ENCODE peak calls at places on chromosome 15, in nine cellular contexts. C is stimulated activated CD4-positive, alpha-beta T cell treated with anti-CD3 and anti-CD28 coated beads, Interleukin-4, amount 100 ng/mL, for 24 hours; H is central memory CD8-positive, alpha-beta T cell; R is foreskin keratinocyte; J is NCI-H460; W is amygdala; A is Ammon's horn; S is kidney; E is endothelial cell. L is an unnamed sample.
A peak's percentile ranks its signal among the peaks of the same experiment; 100 is the strongest.

GRCh38 chr15:100060276-100060926 is 281.4 kb downstream of the ADAMTS17 start:
- DNase-seq in J (no peak), W (no peak), S (no peak), R (peak; percentile 44), E (no peak), H (no peak), A (peak; percentile 28), C (no peak), L (no peak)

GRCh38 chr15:34365836-34366235 is 1.2 kb downstream of the LPCAT4 start:
- DNase-seq in H (no peak), R (no peak), C (no peak), J (no peak), E (no peak), S (no peak), W (peak; percentile 31), A (no peak), L (no peak)

GRCh38 chr15:25529774-25530173 is 91.0 kb upstream of the UBE3A start:
- DNase-seq in H (no peak), R (no peak), E (no peak), W (no peak), A (no peak), C (no peak), S (no peak), J (no peak), L (no peak)

GRCh38 chr15:101637549-101638318 is 14.4 kb downstream of the TM2D3 start:
- DNase-seq in R (peak; percentile 73), A (no peak), C (no peak), H (no peak), J (no peak), W (no peak), S (no peak), E (no peak), L (no peak)

GRCh38 chr15:34056921-34057320 is 17.9 kb upstream of the AVEN start:
- DNase-seq in R (no peak), S (no peak), W (no peak), J (no peak), C (no peak), A (no peak), E (no peak), H (no peak), L (no peak)

GRCh38 chr15:100572362-100572983 is 29.5 kb downstream of the LINS1 start:
- DNase-seq in J (peak; percentile 7), R (no peak), H (no peak), C (no peak), A (no peak), W (no peak), E (no peak), S (no peak), L (peak; percentile 14)

GRCh38 chr15:39908186-39908585 is 11.9 kb downstream of the GPR176 start:
- DNase-seq in H (no peak), C (no peak), E (no peak), R (peak; percentile 77), J (no peak), W (no peak), A (peak; percentile 7), S (no peak), L (no peak)

GRCh38 chr15:67843571-67844387 is 3.9 kb upstream of the RNU6-1 start:
- DNase-seq in A (no peak), H (no peak), W (no peak), C (no peak), R (no peak), S (no peak), E (no peak), J (no peak), L (peak; percentile 77)

GRCh38 chr15:62512906-62513305 is 347.8 kb upstream of the C2CD4B start:
- DNase-seq in W (no peak), J (no peak), C (no peak), S (no peak), A (no peak), R (no peak), H (no peak), E (no peak), L (no peak)

GRCh38 chr15:101023501-101024110 is 104.4 kb downstream of the LRRK1 start:
- DNase-seq in E (peak; percentile 1), H (no peak), R (no peak), A (peak; percentile 35), S (no peak), W (no peak), C (no peak), J (no peak), L (no peak)

GRCh38 chr15:52080031-52080430 is 32.5 kb downstream of the BCL2L10 start:
- DNase-seq in C (no peak), R (peak; percentile 78), A (no peak), E (no peak), S (no peak), J (no peak), H (no peak), W (no peak), L (no peak)

GRCh38 chr15:34155859-34156258 is 54.0 kb downstream of the PGBD4 start:
- DNase-seq in H (no peak), E (no peak), W (no peak), J (no peak), C (no peak), S (no peak), R (no peak), A (no peak), L (no peak)

GRCh38 chr15:77415450-77416448 is 4.2 kb downstream of the PEAK1 start:
- DNase-seq in R (no peak), E (no peak), W (no peak), C (no peak), H (no peak), J (no peak), A (no peak), S (no peak), L (no peak)

GRCh38 chr15:59237119-59237853 is 30.6 kb downstream of the LDHAL6B start:
- DNase-seq in S (no peak), W (no peak), C (no peak), A (no peak), E (no peak), H (no peak), R (no peak), J (no peak), L (no peak)

GRCh38 chr15:38553071-38553470 is 11.5 kb downstream of the RASGRP1 start:
- DNase-seq in S (no peak), E (no peak), J (no peak), R (no peak), W (no peak), C (no peak), H (no peak), A (no peak), L (no peak)

GRCh38 chr15:43329960-43330779 is at the start of gene LCMT2:
- DNase-seq in A (peak; percentile 97), C (peak; percentile 91), H (peak; percentile 81), W (peak; percentile 85), S (peak; percentile 96), J (peak; percentile 94), E (peak; percentile 73), R (peak; percentile 89), L (no peak)

GRCh38 chr15:83848315-83849050 is 194.6 kb downstream of the ADAMTSL3 start:
- DNase-seq in E (no peak), J (no peak), A (no peak), H (no peak), C (no peak), W (no peak), S (no peak), R (peak; percentile 67), L (no peak)

GRCh38 chr15:88419830-88420229 is 47.4 kb downstream of the MRPL46 start:
- DNase-seq in J (no peak), H (no peak), E (no peak), S (no peak), C (peak; percentile 6), A (no peak), W (no peak), R (no peak), L (no peak)

GRCh38 chr15:89917442-89918085 is 4.8 kb upstream of the ARPIN start:
- DNase-seq in E (no peak), R (no peak), W (no peak), A (no peak), S (no peak), J (no peak), C (no peak), H (no peak), L (no peak)

GRCh38 chr15:27545494-27546255 is 553.4 kb downstream of the OCA2 start:
- DNase-seq in A (no peak), J (no peak), H (no peak), C (no peak), W (no peak), E (no peak), R (no peak), S (no peak), L (no peak)

GRCh38 chr15:76338555-76339301 is 2.2 kb downstream of the ISL2 start:
- DNase-seq in W (no peak), S (no peak), R (no peak), A (no peak), H (no peak), E (no peak), J (no peak), C (no peak), L (no peak)

GRCh38 chr15:69497076-69497475 is 44.5 kb downstream of the RPLP1 start:
- DNase-seq in W (no peak), R (no peak), A (no peak), E (no peak), H (no peak), S (no peak), C (no peak), J (no peak), L (peak; percentile 4)

GRCh38 chr15:25596644-25597562 is 158.1 kb upstream of the UBE3A start:
- DNase-seq in E (no peak), J (no peak), R (no peak), C (no peak), H (no peak), W (no peak), S (peak; percentile 64), A (no peak), L (no peak)

GRCh38 chr15:71812966-71813722 is 2.8 kb downstream of the NR2E3 start:
- DNase-seq in C (no peak), W (no peak), E (no peak), S (peak; percentile 67), A (no peak), J (no peak), R (no peak), H (no peak), L (no peak)

L was measured in HAP-1.